ENCODE peak calls at places on chromosomes 3 and 15, in seven cellular contexts. E, F, B, T, S, I and W are unnamed samples.

GRCh38 chr3:147737411-147737810 is 328.2 kb downstream of the ZIC1 start:
- DNase-seq in S (no peak), T (no peak), F (no peak), B (no peak), I (no peak), E (no peak), W (no peak)

GRCh38 chr3:87037652-87038051 is 46.7 kb upstream of the VGLL3 start:
- DNase-seq in F (no peak), E (no peak), B (no peak), I (no peak), S (no peak), T (no peak), W (no peak)

GRCh38 chr15:93027413-93027812 is 61.6 kb downstream of the RGMA start:
- DNase-seq in B (no peak), F (no peak), E (no peak), I (no peak), T (no peak), S (no peak), W (no peak)

GRCh38 chr3:180250172-180250571 is 213.4 kb upstream of the PEX5L start:
- DNase-seq in I (no peak), B (no peak), F (no peak), T (no peak), E (no peak), S (no peak), W (no peak)

GRCh38 chr15:38169982-38170381 is 82.7 kb upstream of the SPRED1 start:
- DNase-seq in S (no peak), F (no peak), I (no peak), E (no peak), B (no peak), T (no peak), W (no peak)

GRCh38 chr3:60609446-60609845 is 641.8 kb downstream of the FHIT start:
- DNase-seq in B (no peak), I (no peak), S (no peak), T (no peak), F (no peak), E (no peak), W (no peak)

GRCh38 chr3:60065227-60065868 is 1015.5 kb upstream of the CFAP20DC start:
- DNase-seq in B (no peak), F (no peak), I (no peak), S (no peak), E (no peak), T (no peak), W (no peak)

GRCh38 chr3:129412542-129413198 is 15.8 kb downstream of the EFCAB12 start:
- DNase-seq in F (no peak), T (no peak), S (no peak), E (no peak), B (no peak), I (no peak), W (no peak)

GRCh38 chr15:70100495-70101331 is 3.0 kb upstream of the TLE3 start:
- DNase-seq in I (peak), T (peak), S (peak), B (no peak), E (peak), F (no peak), W (peak)

GRCh38 chr3:67083277-67083676 is 85.2 kb downstream of the KBTBD8 start:
- DNase-seq in F (no peak), T (peak), S (no peak), E (peak), I (no peak), B (no peak), W (peak)

GRCh38 chr3:10395671-10396070 is 74.8 kb upstream of the SEC13 start:
- DNase-seq in T (peak), I (no peak), F (no peak), S (no peak), B (no peak), E (no peak), W (peak)

GRCh38 chr3:126436826-126437717 is 38.6 kb downstream of the ZXDC start:
- DNase-seq in I (no peak), F (no peak), E (no peak), B (no peak), T (no peak), S (no peak), W (no peak)

GRCh38 chr3:87987952-87988351 is 70.9 kb downstream of the CGGBP1 start:
- DNase-seq in B (no peak), I (no peak), T (no peak), S (no peak), E (no peak), F (no peak), W (no peak)

GRCh38 chr3:126699011-126699410 is 5.0 kb upstream of the CHCHD6 start:
- DNase-seq in I (no peak), E (no peak), F (no peak), T (no peak), B (no peak), S (no peak), W (no peak)

GRCh38 chr15:67242665-67243064 is 11.8 kb downstream of the AAGAB start:
- DNase-seq in E (peak), F (no peak), T (no peak), B (no peak), I (no peak), S (no peak), W (no peak)

GRCh38 chr15:56718560-56718959 is 14.7 kb downstream of the ZNF280D start:
- DNase-seq in I (no peak), T (no peak), F (no peak), B (no peak), S (no peak), E (no peak), W (no peak)

GRCh38 chr3:119751423-119751822 is 30.5 kb upstream of the NR1I2 start:
- DNase-seq in F (no peak), T (no peak), E (no peak), S (no peak), I (no peak), B (no peak), W (no peak)

GRCh38 chr15:58134886-58135285 is 3.3 kb upstream of the AQP9 start:
- DNase-seq in E (no peak), I (no peak), F (no peak), B (no peak), S (no peak), T (no peak), W (no peak)

GRCh38 chr3:175326041-175326440 is 466.9 kb downstream of the NAALADL2 start:
- DNase-seq in I (no peak), S (no peak), F (no peak), E (no peak), T (no peak), B (no peak), W (no peak)

GRCh38 chr3:132641837-132642538 is 17.6 kb downstream of the ACAD11 start:
- DNase-seq in S (no peak), T (peak), E (peak), I (no peak), F (no peak), B (no peak), W (no peak)

GRCh38 chr3:58184309-58184981 is 26.3 kb downstream of the DNASE1L3 start:
- DNase-seq in S (no peak), I (no peak), F (no peak), B (no peak), T (no peak), E (no peak), W (no peak)

GRCh38 chr3:11480663-11481298 is 162.9 kb downstream of the VGLL4 start:
- DNase-seq in E (no peak), I (no peak), S (no peak), B (no peak), T (no peak), F (no peak), W (no peak)

GRCh38 chr3:46565607-46566039 is 479 bp downstream of the LRRC2 start:
- DNase-seq in E (no peak), T (no peak), B (no peak), I (no peak), F (no peak), S (peak), W (no peak)

GRCh38 chr3:12925648-12926047 is 84.3 kb upstream of the RPL32 start:
- DNase-seq in S (no peak), I (no peak), E (no peak), B (no peak), T (no peak), F (no peak), W (no peak)

GRCh38 chr15:90869601-90870353 is 1.4 kb downstream of the FURIN start:
- DNase-seq in E (peak), T (no peak), I (no peak), F (peak), B (peak), S (peak), W (peak)